ENCODE peak calls at places on chromosomes 1 and 21, in six cellular contexts. A, J, R, I, H and T are unnamed samples.

GRCh38 chr21:22758478-22758877 is 1760.3 kb downstream of the NCAM2 start:
- DNase-seq in J (no peak), A (no peak), I (no peak), H (no peak), R (peak), T (no peak)

GRCh38 chr1:185759061-185759460 is 24.9 kb downstream of the HMCN1 start:
- DNase-seq in R (no peak), J (no peak), H (no peak), I (no peak), A (no peak), T (no peak)

GRCh38 chr1:234970371-234970730 is 158.3 kb downstream of the TOMM20 start:
- DNase-seq in H (no peak), J (no peak), I (no peak), A (no peak), R (peak), T (no peak)

GRCh38 chr1:228087771-228088251 is 5.3 kb downstream of the ARF1 start:
- DNase-seq in J (no peak), A (no peak), R (peak), I (peak), H (peak), T (peak)

GRCh38 chr1:9181176-9181906 is 52.4 kb upstream of the GPR157 start:
- DNase-seq in I (peak), R (peak), H (peak), A (peak), J (peak), T (peak)

GRCh38 chr1:33338495-33339211 is 17.8 kb upstream of the A3GALT2 start:
- DNase-seq in I (peak), H (peak), R (peak), J (peak), A (peak), T (no peak)

GRCh38 chr1:220487297-220487820 is 40.6 kb upstream of the MARK1 start:
- DNase-seq in J (no peak), H (peak), A (no peak), R (peak), I (no peak), T (peak)

GRCh38 chr1:62800825-62801306 is 16.9 kb downstream of the ATG4C start:
- DNase-seq in J (no peak), A (no peak), R (no peak), H (no peak), I (no peak), T (no peak)

GRCh38 chr1:220307528-220308100 is 35.4 kb upstream of the RAB3GAP2 start:
- DNase-seq in H (no peak), I (no peak), J (no peak), R (peak), A (no peak), T (no peak)

GRCh38 chr1:193019442-193020026 is 39.6 kb downstream of the UCHL5 start:
- DNase-seq in H (peak), A (no peak), R (peak), J (no peak), I (no peak), T (peak)

GRCh38 chr1:92804721-92805169 is 19.8 kb upstream of the EVI5 start:
- DNase-seq in H (peak), I (peak), R (peak), A (peak), J (peak), T (peak)

GRCh38 chr1:113759341-113760101 is at the start of gene PHTF1:
- DNase-seq in I (peak), A (peak), J (peak), R (peak), H (peak), T (peak)

GRCh38 chr21:45146301-45146700 is 71.9 kb downstream of the ADARB1 start:
- DNase-seq in I (no peak), A (no peak), H (no peak), R (no peak), J (no peak), T (no peak)

GRCh38 chr1:146016891-146017290 is 4.6 kb downstream of the HJV start:
- DNase-seq in A (no peak), R (peak), J (no peak), I (no peak), H (peak), T (no peak)

GRCh38 chr21:45104560-45104959 is 30.2 kb downstream of the ADARB1 start:
- DNase-seq in A (no peak), J (peak), R (no peak), I (no peak), H (no peak), T (peak)

GRCh38 chr1:38872401-38873026 is 634 bp downstream of the MYCBP start:
- DNase-seq in J (no peak), I (peak), R (peak), A (no peak), H (no peak), T (no peak)

GRCh38 chr21:43290529-43291346 is 121.9 kb downstream of the CRYAA start:
- DNase-seq in H (no peak), A (no peak), I (peak), J (no peak), R (no peak), T (no peak)

GRCh38 chr21:43734131-43734634 is 15.3 kb downstream of the PDXK start:
- DNase-seq in J (peak), R (no peak), I (no peak), H (no peak), A (no peak), T (peak)

GRCh38 chr1:85297855-85298629 is 21.6 kb upstream of the BCL10 start:
- DNase-seq in I (no peak), H (peak), J (peak), A (peak), R (peak), T (peak)

GRCh38 chr1:117671781-117672501 is 66.1 kb downstream of the TENT5C start:
- DNase-seq in H (no peak), R (peak), I (peak), A (peak), J (peak), T (no peak)

GRCh38 chr1:203548917-203549708 is 55.2 kb downstream of the OPTC start:
- DNase-seq in H (no peak), I (no peak), A (no peak), R (peak), J (no peak), T (no peak)

GRCh38 chr1:111563619-111564018 is 56.0 kb upstream of the RAP1A start:
- DNase-seq in A (peak), H (peak), R (peak), I (no peak), J (no peak), T (peak)

GRCh38 chr1:240173836-240174235 is 82.2 kb downstream of the FMN2 start:
- DNase-seq in I (no peak), A (no peak), J (no peak), R (no peak), H (peak), T (no peak)

GRCh38 chr1:5966543-5967205 is 25.6 kb downstream of the NPHP4 start:
- DNase-seq in I (no peak), J (no peak), A (no peak), H (no peak), R (no peak), T (no peak)

GRCh38 chr21:33185852-33186251 is 43.9 kb upstream of the IFNAR2 start:
- DNase-seq in I (no peak), H (no peak), J (no peak), R (no peak), A (no peak), T (no peak)

GRCh38 chr1:107870691-107871090 is 94.3 kb downstream of the VAV3 start:
- DNase-seq in H (no peak), R (peak), I (no peak), J (no peak), A (no peak), T (no peak)

GRCh38 chr1:194292912-194293311 is 1106.5 kb upstream of the B3GALT2 start:
- DNase-seq in R (no peak), A (no peak), J (no peak), H (no peak), I (no peak), T (no peak)
- TF ChIP-seq CTCF in R (no peak), A (no peak), J (no peak), H (no peak), I (no peak), T (no peak)

GRCh38 chr1:190367200-190367599 is 110.5 kb downstream of the BRINP3 start:
- DNase-seq in H (no peak), I (no peak), J (no peak), R (no peak), A (no peak), T (no peak)

GRCh38 chr1:190365283-190365682 is 112.4 kb downstream of the BRINP3 start:
- DNase-seq in I (no peak), A (no peak), H (no peak), R (no peak), J (no peak), T (no peak)
- TF ChIP-seq CTCF in I (no peak), A (no peak), H (no peak), R (no peak), J (no peak), T (no peak)

GRCh38 chr1:1274931-1275431 is 1.3 kb upstream of the UBE2J2 start:
- DNase-seq in A (no peak), I (no peak), R (no peak), H (no peak), J (no peak), T (no peak)

GRCh38 chr1:1272341-1273151 is 1.1 kb downstream of the UBE2J2 start:
- DNase-seq in A (no peak), H (no peak), J (peak), R (no peak), I (no peak), T (peak)

GRCh38 chr1:1274299-1274930 is 761 bp upstream of the UBE2J2 start:
- DNase-seq in J (no peak), I (no peak), R (no peak), A (no peak), H (no peak), T (no peak)

GRCh38 chr1:1273152-1273534 is 511 bp downstream of the UBE2J2 start:
- DNase-seq in R (no peak), I (no peak), J (no peak), H (no peak), A (no peak), T (no peak)

GRCh38 chr1:1273535-1274298 is at the start of gene UBE2J2:
- DNase-seq in J (peak), A (peak), H (peak), R (peak), I (peak), T (peak)
- TF ChIP-seq CTCF in J (no peak), A (no peak), H (peak), R (no peak), I (no peak), T (no peak)

GRCh38 chr1:164653705-164654104 is 94.7 kb downstream of the PBX1 start:
- DNase-seq in H (no peak), A (no peak), I (no peak), R (no peak), J (no peak), T (no peak)
- TF ChIP-seq CTCF in H (no peak), A (no peak), I (no peak), R (no peak), J (no peak), T (no peak)

GRCh38 chr1:175320804-175321203 is 128.2 kb upstream of the KIAA0040 start:
- DNase-seq in J (no peak), I (no peak), R (no peak), H (no peak), A (no peak), T (no peak)

GRCh38 chr1:175319112-175319911 is 126.7 kb upstream of the KIAA0040 start:
- DNase-seq in R (peak), J (peak), I (peak), A (peak), H (peak), T (peak)

GRCh38 chr1:175319912-175320230 is 127.3 kb upstream of the KIAA0040 start:
- DNase-seq in I (no peak), J (no peak), A (no peak), H (no peak), R (no peak), T (no peak)

GRCh38 chr1:175318633-175319032 is 126.1 kb upstream of the KIAA0040 start:
- DNase-seq in R (no peak), H (no peak), J (no peak), I (no peak), A (no peak), T (no peak)

GRCh38 chr1:175322109-175322508 is 129.5 kb upstream of the KIAA0040 start:
- DNase-seq in A (no peak), J (no peak), I (no peak), R (no peak), H (no peak), T (no peak)
- TF ChIP-seq CTCF in A (no peak), J (no peak), I (no peak), R (no peak), H (no peak), T (no peak)